ENCODE peak calls at places on chromosomes 3 and 15, in ten cellular contexts. One of them, this sample, is unnamed. For H3K9me3, the result is how much of the 10 kb centered on the place peaks cover.

GRCh38 chr3:32384938-32385337 is 6.7 kb upstream of the CMTM7 start:
- DNase-seq in H1: no peak
- DNase-seq in pancreas: no peak
- DNase-seq in IMR-90: peak
- DNase-seq in heart left ventricle: no peak
- DNase-seq in breast epithelium: no peak
- DNase-seq in upper lobe of right lung: no peak
- DNase-seq in neuronal stem cell: peak
- DNase-seq in A549: no peak
- DNase-seq in ovary: no peak
- DNase-seq in this sample: no peak

GRCh38 chr15:39312984-39313383 is 267.9 kb upstream of the THBS1 start:
- DNase-seq in H1: no peak
- DNase-seq in pancreas: no peak
- DNase-seq in IMR-90: no peak
- DNase-seq in heart left ventricle: no peak
- DNase-seq in breast epithelium: no peak
- DNase-seq in upper lobe of right lung: no peak
- DNase-seq in neuronal stem cell: no peak
- DNase-seq in A549: no peak
- DNase-seq in ovary: no peak
- DNase-seq in this sample: no peak

GRCh38 chr15:68028808-68029207 is 25.3 kb upstream of the PIAS1 start:
- DNase-seq in H1: no peak
- DNase-seq in pancreas: no peak
- DNase-seq in IMR-90: no peak
- DNase-seq in heart left ventricle: no peak
- DNase-seq in breast epithelium: no peak
- DNase-seq in upper lobe of right lung: no peak
- DNase-seq in neuronal stem cell: no peak
- DNase-seq in A549: no peak
- DNase-seq in ovary: no peak
- DNase-seq in this sample: no peak

GRCh38 chr3:188750625-188751024 is 421.1 kb upstream of the TPRG1 start:
- DNase-seq in H1: no peak
- DNase-seq in pancreas: no peak
- DNase-seq in IMR-90: no peak
- DNase-seq in heart left ventricle: no peak
- DNase-seq in breast epithelium: no peak
- DNase-seq in upper lobe of right lung: no peak
- DNase-seq in neuronal stem cell: no peak
- DNase-seq in A549: no peak
- DNase-seq in ovary: no peak
- DNase-seq in this sample: no peak

GRCh38 chr3:175777495-175777894 is 918.4 kb downstream of the NAALADL2 start:
- DNase-seq in H1: no peak
- DNase-seq in pancreas: no peak
- DNase-seq in IMR-90: peak
- DNase-seq in heart left ventricle: no peak
- DNase-seq in breast epithelium: no peak
- DNase-seq in upper lobe of right lung: no peak
- DNase-seq in neuronal stem cell: no peak
- DNase-seq in A549: no peak
- DNase-seq in ovary: no peak
- DNase-seq in this sample: no peak

GRCh38 chr3:15325228-15325627 is 7.2 kb downstream of the SH3BP5 start:
- DNase-seq in H1: no peak
- DNase-seq in pancreas: no peak
- DNase-seq in IMR-90: peak
- DNase-seq in heart left ventricle: no peak
- DNase-seq in breast epithelium: no peak
- DNase-seq in upper lobe of right lung: no peak
- DNase-seq in neuronal stem cell: no peak
- DNase-seq in A549: no peak
- DNase-seq in ovary: peak
- DNase-seq in this sample: no peak

GRCh38 chr3:94083261-94083660 is 20.4 kb downstream of the NSUN3 start:
- DNase-seq in H1: no peak
- DNase-seq in pancreas: no peak
- DNase-seq in IMR-90: no peak
- DNase-seq in heart left ventricle: no peak
- DNase-seq in breast epithelium: no peak
- DNase-seq in upper lobe of right lung: no peak
- DNase-seq in neuronal stem cell: no peak
- DNase-seq in A549: no peak
- DNase-seq in ovary: no peak
- DNase-seq in this sample: no peak

GRCh38 chr3:66037986-66038369 is 740 bp downstream of the MAGI1 start:
- DNase-seq in H1: peak
- DNase-seq in pancreas: peak
- DNase-seq in IMR-90: no peak
- DNase-seq in heart left ventricle: peak
- DNase-seq in breast epithelium: no peak
- DNase-seq in upper lobe of right lung: peak
- DNase-seq in neuronal stem cell: no peak
- DNase-seq in A549: no peak
- DNase-seq in ovary: peak
- DNase-seq in this sample: no peak

GRCh38 chr3:141538568-141538967 is 51.7 kb downstream of the RASA2 start:
- DNase-seq in H1: no peak
- DNase-seq in pancreas: no peak
- DNase-seq in IMR-90: no peak
- DNase-seq in heart left ventricle: no peak
- DNase-seq in breast epithelium: no peak
- DNase-seq in upper lobe of right lung: no peak
- DNase-seq in neuronal stem cell: no peak
- DNase-seq in A549: no peak
- DNase-seq in ovary: no peak
- DNase-seq in this sample: no peak

GRCh38 chr3:141539441-141540187 is 52.8 kb downstream of the RASA2 start:
- DNase-seq in H1: no peak
- DNase-seq in pancreas: no peak
- DNase-seq in IMR-90: peak
- DNase-seq in heart left ventricle: no peak
- DNase-seq in breast epithelium: no peak
- DNase-seq in upper lobe of right lung: no peak
- DNase-seq in neuronal stem cell: no peak
- DNase-seq in A549: no peak
- DNase-seq in ovary: no peak
- DNase-seq in this sample: no peak

GRCh38 chr3:141542989-141543388 is 56.2 kb downstream of the RASA2 start:
- DNase-seq in H1: no peak
- DNase-seq in pancreas: no peak
- DNase-seq in IMR-90: no peak
- DNase-seq in heart left ventricle: no peak
- DNase-seq in breast epithelium: no peak
- DNase-seq in upper lobe of right lung: no peak
- DNase-seq in neuronal stem cell: no peak
- DNase-seq in A549: no peak
- DNase-seq in ovary: no peak
- DNase-seq in this sample: no peak

GRCh38 chr3:141542202-141542959 is 55.6 kb downstream of the RASA2 start:
- DNase-seq in H1: no peak
- DNase-seq in pancreas: no peak
- DNase-seq in IMR-90: no peak
- DNase-seq in heart left ventricle: no peak
- DNase-seq in breast epithelium: no peak
- DNase-seq in upper lobe of right lung: no peak
- DNase-seq in neuronal stem cell: no peak
- DNase-seq in A549: no peak
- DNase-seq in ovary: no peak
- DNase-seq in this sample: no peak

DNA sequence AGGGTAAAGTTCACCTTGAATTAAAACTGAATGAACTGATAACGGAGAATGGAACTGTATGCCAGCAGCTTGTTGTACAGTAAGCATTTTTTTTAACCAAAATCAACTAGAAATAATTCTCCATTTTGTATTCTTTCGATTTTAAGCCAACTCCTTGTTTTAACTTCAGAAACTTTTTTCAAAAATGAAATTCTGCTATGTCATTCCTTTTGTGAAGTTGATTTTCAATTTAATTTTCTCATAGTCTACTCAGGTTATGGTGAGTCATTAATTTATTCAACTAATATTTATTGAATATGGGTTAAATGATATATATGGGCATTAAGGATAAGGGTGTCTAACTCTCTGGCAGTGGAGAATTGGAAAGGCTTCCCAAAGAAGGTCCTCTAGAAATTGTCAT is 53.7 kb downstream of the RASA2 start:
- DNase-seq in H1: no peak
- DNase-seq in pancreas: no peak
- DNase-seq in IMR-90: no peak
- DNase-seq in heart left ventricle: no peak
- DNase-seq in breast epithelium: no peak
- DNase-seq in upper lobe of right lung: no peak
- DNase-seq in neuronal stem cell: no peak
- DNase-seq in A549: no peak
- DNase-seq in ovary: no peak
- DNase-seq in this sample: no peak
- H3K9me3 ChIP-seq in H1: under half
- H3K9me3 ChIP-seq in pancreas: under half
- H3K9me3 ChIP-seq in IMR-90: under half
- H3K9me3 ChIP-seq in heart left ventricle: under half
- H3K9me3 ChIP-seq in breast epithelium: under half
- H3K9me3 ChIP-seq in upper lobe of right lung: under half
- H3K9me3 ChIP-seq in neuronal stem cell: under half
- H3K9me3 ChIP-seq in A549: under half
- H3K9me3 ChIP-seq in ovary: under half
- H3K9me3 ChIP-seq in this sample: under half

DNA sequence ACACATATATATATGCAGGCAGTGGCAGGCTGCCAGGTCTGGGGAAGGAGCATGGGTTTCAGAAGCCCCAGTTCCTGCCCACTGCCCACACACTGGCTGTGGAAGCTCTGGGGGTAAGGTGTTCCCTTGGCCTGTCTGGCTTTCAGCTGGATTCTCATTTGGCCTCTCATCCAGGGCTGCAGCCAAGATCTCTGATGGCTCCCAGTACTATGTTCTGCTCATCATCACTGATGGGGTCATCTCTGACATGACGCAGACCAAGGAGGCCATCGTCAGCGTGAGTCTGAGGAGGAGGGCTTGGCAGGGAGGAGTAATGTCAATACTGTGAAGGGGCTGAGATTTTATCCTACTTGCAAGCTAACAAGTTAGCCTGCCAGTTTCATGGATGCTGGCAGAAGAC is 5.8 kb upstream of the BRPF1 start:
- DNase-seq in H1: no peak
- DNase-seq in pancreas: no peak
- DNase-seq in IMR-90: no peak
- DNase-seq in heart left ventricle: no peak
- DNase-seq in breast epithelium: no peak
- DNase-seq in upper lobe of right lung: no peak
- DNase-seq in neuronal stem cell: no peak
- DNase-seq in A549: no peak
- DNase-seq in ovary: no peak
- DNase-seq in this sample: no peak
- H3K9me3 ChIP-seq in H1: under half
- H3K9me3 ChIP-seq in pancreas: under half
- H3K9me3 ChIP-seq in IMR-90: under half
- H3K9me3 ChIP-seq in heart left ventricle: under half
- H3K9me3 ChIP-seq in breast epithelium: under half
- H3K9me3 ChIP-seq in upper lobe of right lung: under half
- H3K9me3 ChIP-seq in neuronal stem cell: under half
- H3K9me3 ChIP-seq in A549: under half
- H3K9me3 ChIP-seq in ovary: under half
- H3K9me3 ChIP-seq in this sample: under half

GRCh38 chr15:50945725-50946124 is 37.2 kb downstream of the AP4E1 start:
- DNase-seq in H1: no peak
- DNase-seq in pancreas: no peak
- DNase-seq in IMR-90: peak
- DNase-seq in heart left ventricle: no peak
- DNase-seq in breast epithelium: no peak
- DNase-seq in upper lobe of right lung: no peak
- DNase-seq in neuronal stem cell: no peak
- DNase-seq in A549: no peak
- DNase-seq in ovary: no peak
- DNase-seq in this sample: no peak

GRCh38 chr15:50940506-50940905 is 32.0 kb downstream of the AP4E1 start:
- DNase-seq in H1: no peak
- DNase-seq in pancreas: no peak
- DNase-seq in IMR-90: peak
- DNase-seq in heart left ventricle: no peak
- DNase-seq in breast epithelium: no peak
- DNase-seq in upper lobe of right lung: no peak
- DNase-seq in neuronal stem cell: no peak
- DNase-seq in A549: no peak
- DNase-seq in ovary: no peak
- DNase-seq in this sample: no peak

GRCh38 chr15:50944692-50945091 is 36.2 kb downstream of the AP4E1 start:
- DNase-seq in H1: no peak
- DNase-seq in pancreas: no peak
- DNase-seq in IMR-90: no peak
- DNase-seq in heart left ventricle: no peak
- DNase-seq in breast epithelium: no peak
- DNase-seq in upper lobe of right lung: no peak
- DNase-seq in neuronal stem cell: no peak
- DNase-seq in A549: no peak
- DNase-seq in ovary: no peak
- DNase-seq in this sample: no peak

GRCh38 chr15:50939911-50940310 is 31.4 kb downstream of the AP4E1 start:
- DNase-seq in H1: no peak
- DNase-seq in pancreas: no peak
- DNase-seq in IMR-90: peak
- DNase-seq in heart left ventricle: no peak
- DNase-seq in breast epithelium: no peak
- DNase-seq in upper lobe of right lung: no peak
- DNase-seq in neuronal stem cell: no peak
- DNase-seq in A549: no peak
- DNase-seq in ovary: no peak
- DNase-seq in this sample: no peak

DNA sequence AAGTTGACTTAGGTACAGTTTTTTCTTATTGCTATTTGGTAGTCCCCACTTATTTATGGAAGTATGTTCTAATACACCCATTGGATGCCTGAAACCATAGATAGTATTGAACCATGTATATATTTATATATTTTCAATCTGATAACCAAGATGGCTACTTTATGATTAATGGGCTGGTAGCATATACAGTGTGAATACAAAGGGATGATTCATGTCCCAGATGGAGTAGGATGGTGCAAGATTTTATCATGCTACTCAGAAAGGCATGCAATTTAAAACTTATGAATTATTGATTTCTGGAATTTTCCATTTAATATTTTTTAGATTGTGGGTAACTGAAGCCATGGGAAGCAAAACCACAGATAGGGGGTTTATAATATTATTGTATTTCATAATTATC is 35.1 kb downstream of the AP4E1 start:
- DNase-seq in H1: no peak
- DNase-seq in pancreas: no peak
- DNase-seq in IMR-90: peak
- DNase-seq in heart left ventricle: no peak
- DNase-seq in breast epithelium: no peak
- DNase-seq in upper lobe of right lung: no peak
- DNase-seq in neuronal stem cell: no peak
- DNase-seq in A549: no peak
- DNase-seq in ovary: no peak
- DNase-seq in this sample: no peak
- H3K9me3 ChIP-seq in H1: under half
- H3K9me3 ChIP-seq in pancreas: under half
- H3K9me3 ChIP-seq in IMR-90: under half
- H3K9me3 ChIP-seq in heart left ventricle: under half
- H3K9me3 ChIP-seq in breast epithelium: under half
- H3K9me3 ChIP-seq in upper lobe of right lung: under half
- H3K9me3 ChIP-seq in neuronal stem cell: under half
- H3K9me3 ChIP-seq in A549: under half
- H3K9me3 ChIP-seq in ovary: under half
- H3K9me3 ChIP-seq in this sample: under half

DNA sequence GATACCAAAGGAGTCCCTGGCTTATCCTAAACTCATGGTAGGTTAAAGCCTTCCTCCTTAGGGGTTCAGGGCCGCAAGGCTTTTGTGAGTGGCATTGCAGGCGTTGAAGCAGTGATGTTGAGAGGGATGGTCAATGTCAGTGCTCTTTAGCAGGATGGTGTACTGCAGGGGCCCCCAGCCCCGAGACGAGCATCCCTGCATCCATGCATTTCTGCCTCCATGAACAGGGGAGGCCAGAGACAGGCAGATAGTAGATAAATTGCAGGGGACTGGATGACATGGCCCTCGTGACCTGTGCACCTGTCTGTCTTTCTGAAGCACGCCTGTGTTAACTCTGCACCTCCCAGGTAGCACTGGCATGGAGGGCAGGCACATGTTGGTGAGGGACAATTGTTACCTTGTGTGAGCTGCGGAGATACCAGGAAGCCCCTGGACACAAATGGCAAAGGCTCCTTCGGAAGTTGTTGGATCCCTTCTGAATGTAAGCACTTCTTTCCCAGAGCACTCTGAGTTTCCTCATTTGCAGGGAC is 133.5 kb downstream of the SNRPN start:
- DNase-seq in H1: no peak
- DNase-seq in pancreas: no peak
- DNase-seq in IMR-90: no peak
- DNase-seq in heart left ventricle: no peak
- DNase-seq in breast epithelium: no peak
- DNase-seq in upper lobe of right lung: no peak
- DNase-seq in neuronal stem cell: no peak
- DNase-seq in A549: no peak
- DNase-seq in ovary: no peak
- DNase-seq in this sample: peak
- H3K9me3 ChIP-seq in H1: half or more
- H3K9me3 ChIP-seq in pancreas: under half
- H3K9me3 ChIP-seq in IMR-90: half or more
- H3K9me3 ChIP-seq in heart left ventricle: half or more
- H3K9me3 ChIP-seq in breast epithelium: half or more
- H3K9me3 ChIP-seq in upper lobe of right lung: half or more
- H3K9me3 ChIP-seq in neuronal stem cell: half or more
- H3K9me3 ChIP-seq in A549: under half
- H3K9me3 ChIP-seq in ovary: under half
- H3K9me3 ChIP-seq in this sample: half or more

This sample was measured in spleen.